ENCODE peak calls at places on chromosomes 2 and 18, in ten cellular contexts. One of them, this sample, is unnamed.

GRCh38 chr2:888211-888801 is 62.3 kb upstream of the SNTG2 start:
- DNase-seq in A549: no peak
- DNase-seq in transverse colon: no peak
- DNase-seq in fibroblast of mammary gland: peak
- DNase-seq in tibial artery: no peak
- DNase-seq in osteoblast: peak
- DNase-seq in cardiac muscle cell: peak
- DNase-seq in BE2C: no peak
- DNase-seq in lower leg skin: no peak
- DNase-seq in Peyer's patch: no peak
- DNase-seq in this sample: no peak

GRCh38 chr2:100208375-100208774 is 66.0 kb upstream of the AFF3 start:
- DNase-seq in A549: no peak
- DNase-seq in transverse colon: no peak
- DNase-seq in fibroblast of mammary gland: no peak
- DNase-seq in tibial artery: no peak
- DNase-seq in osteoblast: no peak
- DNase-seq in cardiac muscle cell: no peak
- DNase-seq in BE2C: peak
- DNase-seq in lower leg skin: no peak
- DNase-seq in Peyer's patch: no peak
- DNase-seq in this sample: no peak

GRCh38 chr2:196696423-196697073 is 57.0 kb downstream of the CCDC150 start:
- DNase-seq in A549: peak
- DNase-seq in transverse colon: no peak
- DNase-seq in fibroblast of mammary gland: peak
- DNase-seq in tibial artery: no peak
- DNase-seq in osteoblast: peak
- DNase-seq in cardiac muscle cell: no peak
- DNase-seq in BE2C: peak
- DNase-seq in lower leg skin: peak
- DNase-seq in Peyer's patch: no peak
- DNase-seq in this sample: no peak

GRCh38 chr18:49061906-49062831 is 111.4 kb upstream of the SMAD7 start:
- DNase-seq in A549: no peak
- DNase-seq in transverse colon: no peak
- DNase-seq in fibroblast of mammary gland: no peak
- DNase-seq in tibial artery: no peak
- DNase-seq in osteoblast: no peak
- DNase-seq in cardiac muscle cell: no peak
- DNase-seq in BE2C: peak
- DNase-seq in lower leg skin: no peak
- DNase-seq in Peyer's patch: no peak
- DNase-seq in this sample: no peak

GRCh38 chr18:52670903-52671302 is 330.9 kb downstream of the DCC start:
- DNase-seq in A549: peak
- DNase-seq in transverse colon: no peak
- DNase-seq in fibroblast of mammary gland: peak
- DNase-seq in tibial artery: no peak
- DNase-seq in osteoblast: no peak
- DNase-seq in cardiac muscle cell: peak
- DNase-seq in BE2C: no peak
- DNase-seq in lower leg skin: no peak
- DNase-seq in Peyer's patch: no peak
- DNase-seq in this sample: peak

GRCh38 chr2:37376421-37377186 is 32.2 kb downstream of the QPCT start:
- DNase-seq in A549: no peak
- DNase-seq in transverse colon: peak
- DNase-seq in fibroblast of mammary gland: peak
- DNase-seq in tibial artery: no peak
- DNase-seq in osteoblast: no peak
- DNase-seq in cardiac muscle cell: no peak
- DNase-seq in BE2C: no peak
- DNase-seq in lower leg skin: peak
- DNase-seq in Peyer's patch: no peak
- DNase-seq in this sample: peak

GRCh38 chr18:31977270-31977872 is 34.4 kb upstream of the TRAPPC8 start:
- DNase-seq in A549: peak
- DNase-seq in transverse colon: peak
- DNase-seq in fibroblast of mammary gland: peak
- DNase-seq in tibial artery: no peak
- DNase-seq in osteoblast: no peak
- DNase-seq in cardiac muscle cell: peak
- DNase-seq in BE2C: peak
- DNase-seq in lower leg skin: no peak
- DNase-seq in Peyer's patch: no peak
- DNase-seq in this sample: peak

GRCh38 chr18:69703461-69703860 is 244.2 kb downstream of the CD226 start:
- DNase-seq in A549: no peak
- DNase-seq in transverse colon: no peak
- DNase-seq in fibroblast of mammary gland: no peak
- DNase-seq in tibial artery: no peak
- DNase-seq in osteoblast: no peak
- DNase-seq in cardiac muscle cell: no peak
- DNase-seq in BE2C: no peak
- DNase-seq in lower leg skin: no peak
- DNase-seq in Peyer's patch: no peak
- DNase-seq in this sample: no peak

GRCh38 chr2:232542715-232543467 is 3.4 kb downstream of the CHRNG start:
- DNase-seq in A549: no peak
- DNase-seq in transverse colon: no peak
- DNase-seq in fibroblast of mammary gland: no peak
- DNase-seq in tibial artery: no peak
- DNase-seq in osteoblast: no peak
- DNase-seq in cardiac muscle cell: no peak
- DNase-seq in BE2C: no peak
- DNase-seq in lower leg skin: no peak
- DNase-seq in Peyer's patch: peak
- DNase-seq in this sample: no peak

GRCh38 chr18:71998547-71998946 is 545.6 kb downstream of the CBLN2 start:
- DNase-seq in A549: no peak
- DNase-seq in transverse colon: no peak
- DNase-seq in fibroblast of mammary gland: no peak
- DNase-seq in tibial artery: no peak
- DNase-seq in osteoblast: no peak
- DNase-seq in cardiac muscle cell: no peak
- DNase-seq in BE2C: no peak
- DNase-seq in lower leg skin: no peak
- DNase-seq in Peyer's patch: no peak
- DNase-seq in this sample: no peak

GRCh38 chr18:26405190-26405781 is 143.1 kb downstream of the KCTD1 start:
- DNase-seq in A549: peak
- DNase-seq in transverse colon: peak
- DNase-seq in fibroblast of mammary gland: peak
- DNase-seq in tibial artery: no peak
- DNase-seq in osteoblast: no peak
- DNase-seq in cardiac muscle cell: peak
- DNase-seq in BE2C: peak
- DNase-seq in lower leg skin: no peak
- DNase-seq in Peyer's patch: no peak
- DNase-seq in this sample: no peak

GRCh38 chr2:183998041-183998796 is 600.1 kb upstream of the ZNF804A start:
- DNase-seq in A549: no peak
- DNase-seq in transverse colon: no peak
- DNase-seq in fibroblast of mammary gland: no peak
- DNase-seq in tibial artery: no peak
- DNase-seq in osteoblast: no peak
- DNase-seq in cardiac muscle cell: no peak
- DNase-seq in BE2C: no peak
- DNase-seq in lower leg skin: no peak
- DNase-seq in Peyer's patch: no peak
- DNase-seq in this sample: no peak

GRCh38 chr2:231411237-231411636 is 15.7 kb downstream of the B3GNT7 start:
- DNase-seq in A549: no peak
- DNase-seq in transverse colon: no peak
- DNase-seq in fibroblast of mammary gland: no peak
- DNase-seq in tibial artery: no peak
- DNase-seq in osteoblast: no peak
- DNase-seq in cardiac muscle cell: no peak
- DNase-seq in BE2C: no peak
- DNase-seq in lower leg skin: no peak
- DNase-seq in Peyer's patch: no peak
- DNase-seq in this sample: no peak

GRCh38 chr2:152038451-152038958 is 60.3 kb downstream of the CACNB4 start:
- DNase-seq in A549: no peak
- DNase-seq in transverse colon: peak
- DNase-seq in fibroblast of mammary gland: no peak
- DNase-seq in tibial artery: no peak
- DNase-seq in osteoblast: no peak
- DNase-seq in cardiac muscle cell: no peak
- DNase-seq in BE2C: no peak
- DNase-seq in lower leg skin: peak
- DNase-seq in Peyer's patch: no peak
- DNase-seq in this sample: no peak

GRCh38 chr2:234979204-234980167 is 27.7 kb downstream of the SH3BP4 start:
- DNase-seq in A549: no peak
- DNase-seq in transverse colon: no peak
- DNase-seq in fibroblast of mammary gland: no peak
- DNase-seq in tibial artery: no peak
- DNase-seq in osteoblast: no peak
- DNase-seq in cardiac muscle cell: no peak
- DNase-seq in BE2C: no peak
- DNase-seq in lower leg skin: no peak
- DNase-seq in Peyer's patch: no peak
- DNase-seq in this sample: no peak

GRCh38 chr2:234982096-234982834 is 30.4 kb downstream of the SH3BP4 start:
- DNase-seq in A549: no peak
- DNase-seq in transverse colon: no peak
- DNase-seq in fibroblast of mammary gland: no peak
- DNase-seq in tibial artery: no peak
- DNase-seq in osteoblast: peak
- DNase-seq in cardiac muscle cell: no peak
- DNase-seq in BE2C: no peak
- DNase-seq in lower leg skin: no peak
- DNase-seq in Peyer's patch: no peak
- DNase-seq in this sample: no peak

GRCh38 chr2:234980476-234981187 is 28.8 kb downstream of the SH3BP4 start:
- DNase-seq in A549: no peak
- DNase-seq in transverse colon: peak
- DNase-seq in fibroblast of mammary gland: no peak
- DNase-seq in tibial artery: no peak
- DNase-seq in osteoblast: no peak
- DNase-seq in cardiac muscle cell: no peak
- DNase-seq in BE2C: no peak
- DNase-seq in lower leg skin: no peak
- DNase-seq in Peyer's patch: no peak
- DNase-seq in this sample: peak

GRCh38 chr2:234983011-234983726 is 31.4 kb downstream of the SH3BP4 start:
- DNase-seq in A549: no peak
- DNase-seq in transverse colon: peak
- DNase-seq in fibroblast of mammary gland: no peak
- DNase-seq in tibial artery: no peak
- DNase-seq in osteoblast: peak
- DNase-seq in cardiac muscle cell: no peak
- DNase-seq in BE2C: no peak
- DNase-seq in lower leg skin: no peak
- DNase-seq in Peyer's patch: peak
- DNase-seq in this sample: no peak

GRCh38 chr2:234981197-234982095 is 29.6 kb downstream of the SH3BP4 start:
- DNase-seq in A549: peak
- DNase-seq in transverse colon: peak
- DNase-seq in fibroblast of mammary gland: peak
- DNase-seq in tibial artery: peak
- DNase-seq in osteoblast: peak
- DNase-seq in cardiac muscle cell: peak
- DNase-seq in BE2C: peak
- DNase-seq in lower leg skin: peak
- DNase-seq in Peyer's patch: no peak
- DNase-seq in this sample: peak
- H3K4me3 ChIP-seq in A549: peak
- H3K4me3 ChIP-seq in transverse colon: no peak
- H3K4me3 ChIP-seq in fibroblast of mammary gland: no peak
- H3K4me3 ChIP-seq in tibial artery: peak
- H3K4me3 ChIP-seq in osteoblast: peak
- H3K4me3 ChIP-seq in cardiac muscle cell: no peak
- H3K4me3 ChIP-seq in BE2C: no peak
- H3K4me3 ChIP-seq in lower leg skin: no peak
- H3K4me3 ChIP-seq in Peyer's patch: no peak
- H3K4me3 ChIP-seq in this sample: peak

GRCh38 chr2:230219419-230220331 is at the start of gene SP110:
- DNase-seq in A549: peak
- DNase-seq in transverse colon: peak
- DNase-seq in fibroblast of mammary gland: peak
- DNase-seq in tibial artery: peak
- DNase-seq in osteoblast: peak
- DNase-seq in cardiac muscle cell: peak
- DNase-seq in BE2C: peak
- DNase-seq in lower leg skin: peak
- DNase-seq in Peyer's patch: peak
- DNase-seq in this sample: peak
- TF ChIP-seq CTCF in A549: no peak
- TF ChIP-seq CTCF in transverse colon: no peak
- TF ChIP-seq CTCF in fibroblast of mammary gland: no peak
- TF ChIP-seq CTCF in tibial artery: no peak
- TF ChIP-seq CTCF in osteoblast: no peak
- TF ChIP-seq CTCF in cardiac muscle cell: no peak
- TF ChIP-seq CTCF in BE2C: no peak
- TF ChIP-seq CTCF in lower leg skin: no peak
- TF ChIP-seq CTCF in Peyer's patch: no peak
- TF ChIP-seq CTCF in this sample: no peak

DNA sequence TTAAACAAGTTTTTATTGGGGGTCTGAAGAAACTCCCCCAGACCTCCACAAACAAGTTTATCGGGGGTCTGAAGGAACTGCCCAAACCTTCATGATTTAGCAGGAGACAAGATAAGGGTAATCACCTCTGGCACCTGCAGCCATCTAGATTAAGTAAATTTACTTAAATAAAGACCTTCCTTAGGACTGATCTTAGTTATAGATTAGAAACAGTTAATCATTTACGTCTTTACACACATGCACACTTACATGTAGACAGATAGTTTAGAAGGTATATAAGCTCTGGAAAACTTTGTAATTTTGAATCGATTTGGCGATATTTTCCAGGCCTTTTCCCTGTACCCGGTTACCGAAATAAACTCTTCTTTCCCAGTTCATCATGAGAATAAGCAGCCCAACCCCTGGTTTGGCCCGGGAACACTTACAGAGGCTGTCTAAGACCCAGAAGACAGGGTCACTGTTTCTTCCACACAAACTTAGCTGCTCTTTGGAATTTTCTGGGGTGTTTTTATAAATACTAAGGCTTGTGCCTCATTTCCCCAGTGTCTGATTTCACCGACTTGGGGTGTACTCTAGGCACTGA is 585 bp upstream of the SKA1 start:
- DNase-seq in A549: no peak
- DNase-seq in transverse colon: no peak
- DNase-seq in fibroblast of mammary gland: no peak
- DNase-seq in tibial artery: no peak
- DNase-seq in osteoblast: no peak
- DNase-seq in cardiac muscle cell: no peak
- DNase-seq in BE2C: no peak
- DNase-seq in lower leg skin: no peak
- DNase-seq in Peyer's patch: no peak
- DNase-seq in this sample: no peak
- H3K4me3 ChIP-seq in A549: peak
- H3K4me3 ChIP-seq in transverse colon: peak
- H3K4me3 ChIP-seq in fibroblast of mammary gland: peak
- H3K4me3 ChIP-seq in tibial artery: peak
- H3K4me3 ChIP-seq in osteoblast: peak
- H3K4me3 ChIP-seq in cardiac muscle cell: peak
- H3K4me3 ChIP-seq in BE2C: peak
- H3K4me3 ChIP-seq in lower leg skin: no peak
- H3K4me3 ChIP-seq in Peyer's patch: peak
- H3K4me3 ChIP-seq in this sample: peak

GRCh38 chr2:121599963-121600651 is 49.2 kb downstream of the CLASP1 start:
- DNase-seq in A549: no peak
- DNase-seq in transverse colon: no peak
- DNase-seq in fibroblast of mammary gland: no peak
- DNase-seq in tibial artery: no peak
- DNase-seq in osteoblast: no peak
- DNase-seq in cardiac muscle cell: no peak
- DNase-seq in BE2C: no peak
- DNase-seq in lower leg skin: no peak
- DNase-seq in Peyer's patch: no peak
- DNase-seq in this sample: no peak
- TF ChIP-seq CTCF in A549: no peak
- TF ChIP-seq CTCF in transverse colon: no peak
- TF ChIP-seq CTCF in fibroblast of mammary gland: no peak
- TF ChIP-seq CTCF in tibial artery: no peak
- TF ChIP-seq CTCF in osteoblast: no peak
- TF ChIP-seq CTCF in cardiac muscle cell: no peak
- TF ChIP-seq CTCF in BE2C: no peak
- TF ChIP-seq CTCF in lower leg skin: no peak
- TF ChIP-seq CTCF in Peyer's patch: no peak
- TF ChIP-seq CTCF in this sample: no peak